ENCODE peak calls at places on chromosomes 3 and 15, in four cellular contexts. V is HepG2, J is transverse colon, M is upper lobe of left lung. E is an unnamed sample.

GRCh38 chr15:52050416-52050815 is 31.4 kb downstream of the MAPK6 start:
- DNase-seq in V (no peak), J (no peak), M (no peak), E (no peak)

GRCh38 chr3:189457201-189457607 is 174.0 kb upstream of the TP63 start:
- DNase-seq in V (no peak), J (no peak), M (no peak), E (no peak)

GRCh38 chr3:115092220-115092791 is 54.8 kb downstream of the ZBTB20 start:
- DNase-seq in V (peak; percentile 34), J (peak; percentile 51), M (peak; percentile 66), E (peak; percentile 50)

GRCh38 chr3:133914839-133915600 is 19.3 kb upstream of the RAB6B start:
- DNase-seq in V (no peak), J (no peak), M (no peak), E (no peak)

GRCh38 chr15:79051941-79052731 is 38.4 kb downstream of the RASGRF1 start:
- DNase-seq in V (no peak), J (no peak), M (no peak), E (no peak)

GRCh38 chr3:160225181-160226025 is at the start of gene C3orf80:
- DNase-seq in V (peak; percentile 12), J (peak; percentile 53), M (peak; percentile 52), E (peak; percentile 33)

GRCh38 chr3:138203938-138204337 is 16.8 kb downstream of the ARMC8 start:
- DNase-seq in V (no peak), J (no peak), M (no peak), E (no peak)

GRCh38 chr15:41955100-41955499 is 17.3 kb downstream of the EHD4 start:
- DNase-seq in V (no peak), J (no peak), M (no peak), E (peak; percentile 6)

GRCh38 chr3:149506965-149507364 is 32.5 kb downstream of the TM4SF4 start:
- DNase-seq in V (peak; percentile 21), J (no peak), M (no peak), E (no peak)

GRCh38 chr15:82699726-82700125 is 9.9 kb downstream of the AP3B2 start:
- DNase-seq in V (no peak), J (no peak), M (no peak), E (peak; percentile 18)

GRCh38 chr15:84911879-84912660 is 27.6 kb downstream of the SLC28A1 start:
- DNase-seq in V (peak; percentile 89), J (peak; percentile 61), M (peak; percentile 61), E (peak; percentile 74)

GRCh38 chr3:52216585-52217408 is 8.6 kb downstream of the TLR9 start:
- DNase-seq in V (no peak), J (peak; percentile 89), M (peak; percentile 87), E (peak; percentile 94)

GRCh38 chr3:73270839-73271483 is 209.5 kb downstream of the EBLN2 start:
- DNase-seq in V (no peak), J (no peak), M (no peak), E (no peak)

GRCh38 chr15:57462391-57462790 is 86.1 kb downstream of the CGNL1 start:
- DNase-seq in V (no peak), J (no peak), M (no peak), E (no peak)

GRCh38 chr3:197017003-197017402 is 12.6 kb downstream of the MELTF start:
- DNase-seq in V (no peak), J (no peak), M (no peak), E (no peak)

DNA sequence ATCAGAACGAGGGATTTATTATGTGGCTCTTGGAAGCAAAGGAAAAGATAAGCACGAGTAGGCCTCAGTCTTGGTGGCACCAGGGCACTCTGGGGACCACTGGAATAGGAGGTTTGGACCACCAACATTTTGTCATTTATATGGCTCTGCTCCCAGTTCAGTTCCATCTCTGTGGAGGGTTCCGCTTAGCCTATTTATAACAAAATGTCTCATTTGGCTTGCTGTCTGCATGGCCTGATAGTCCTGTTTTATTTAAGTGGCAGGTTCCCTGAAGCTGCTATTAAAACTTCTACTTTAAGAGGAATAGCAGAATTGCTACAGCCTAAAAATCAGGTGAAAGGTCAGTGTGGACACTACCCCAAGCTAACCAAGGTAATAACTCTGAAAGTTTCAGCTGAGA is 27.2 kb downstream of the MAP2K5 start:
- DNase-seq in V (no peak), J (no peak), M (no peak), E (no peak)
- H3K27ac ChIP-seq in V (no peak overlapping the region), J (peak overlapping the region; percentile 63), M (no peak overlapping the region), E (no peak overlapping the region)

GRCh38 chr15:25055356-25056068 is 100.7 kb downstream of the SNRPN start:
- DNase-seq in V (no peak), J (no peak), M (peak; percentile 18), E (peak; percentile 6)
- H3K9me3 ChIP-seq in V (peaks cover 100% of the 10 kb centered on the region), J (peaks cover 100% of the 10 kb centered on the region), M (peaks cover 98% of the 10 kb centered on the region), E (no peaks in the 10 kb centered on the region)

DNA sequence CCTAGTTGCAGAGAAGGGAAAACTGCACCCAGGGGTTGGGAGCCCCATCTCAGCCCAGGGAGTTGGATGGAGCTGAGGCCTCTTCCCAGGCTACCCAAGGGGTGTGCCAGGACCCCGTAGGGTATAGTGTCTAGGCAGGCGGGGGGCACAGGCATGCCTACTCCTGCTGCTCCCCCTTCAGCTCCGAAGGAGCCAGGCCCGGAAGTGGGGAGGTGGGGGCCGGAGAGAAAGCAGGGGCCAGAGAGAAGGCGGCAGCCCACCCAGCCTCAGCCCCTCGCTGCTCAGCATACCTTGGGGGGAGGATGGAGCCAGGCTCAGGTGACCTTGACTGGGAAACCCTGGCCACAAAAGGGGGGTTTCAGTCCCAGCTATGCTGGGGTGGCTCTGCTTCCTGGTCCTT is 1.4 kb downstream of the SEMA3F start:
- DNase-seq in V (no peak), J (no peak), M (no peak), E (no peak)
- H3K4me3 ChIP-seq in V (peak overlapping the region; percentile 81), J (peak overlapping the region; percentile 53), M (peak overlapping the region; percentile 75), E (no peak overlapping the region)

DNA sequence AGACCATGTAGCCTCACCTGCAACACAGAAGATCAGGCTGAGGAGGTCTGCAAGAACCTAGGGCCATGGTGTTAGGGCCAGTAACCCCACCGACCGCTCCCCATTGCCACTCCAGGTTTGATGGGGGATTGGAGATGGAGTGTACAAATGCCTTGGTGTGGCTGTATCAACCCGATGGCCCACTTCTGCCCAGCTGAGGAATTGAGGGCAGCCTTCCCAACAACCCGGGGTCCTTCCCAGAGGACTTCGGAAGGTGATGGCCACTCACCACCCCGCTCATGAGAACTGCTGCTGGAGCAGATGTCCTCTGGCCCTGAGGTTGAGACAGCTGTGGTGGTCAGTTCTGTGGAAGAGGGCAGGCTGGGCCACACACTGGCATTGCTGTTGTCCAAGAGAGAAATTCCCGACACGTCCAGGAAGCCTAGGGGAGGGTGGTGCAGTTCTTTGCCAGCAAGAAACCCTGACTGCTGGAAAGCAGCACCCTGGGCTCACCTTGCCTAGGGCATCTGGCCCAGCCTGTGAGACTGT is 8.9 kb downstream of the GORASP1 start:
- DNase-seq in V (no peak), J (no peak), M (no peak), E (no peak)
- H3K27ac ChIP-seq in V (no peak overlapping the region), J (no peak overlapping the region), M (no peak overlapping the region), E (no peak overlapping the region)

DNA sequence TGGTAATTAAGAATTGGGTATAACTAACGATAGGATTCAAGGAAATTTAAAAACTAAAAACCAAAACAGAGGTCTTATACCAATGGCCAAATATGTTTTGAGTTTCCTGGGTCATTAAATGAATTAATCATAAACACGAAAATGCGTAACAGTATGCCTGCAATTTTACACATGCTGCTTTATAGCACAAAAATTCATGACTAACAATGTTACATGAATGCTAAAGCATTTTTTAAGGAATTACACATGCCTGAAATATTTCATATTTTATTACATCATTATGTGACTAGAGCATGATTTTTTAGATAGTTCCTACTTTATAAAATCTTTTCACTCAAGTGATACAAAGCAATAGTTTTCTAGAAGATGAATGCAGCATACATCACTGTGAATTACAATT is 74.7 kb downstream of the ZNF148 start:
- DNase-seq in V (no peak), J (no peak), M (no peak), E (no peak)
- H3K9me3 ChIP-seq in V (no peaks in the 10 kb centered on the region), J (no peaks in the 10 kb centered on the region), M (no peaks in the 10 kb centered on the region), E (no peaks in the 10 kb centered on the region)

GRCh38 chr3:71062037-71062919 is 521.2 kb downstream of the FOXP1 start:
- DNase-seq in V (no peak), J (no peak), M (no peak), E (no peak)
- H3K4me3 ChIP-seq in V (peak overlapping the region; percentile 82), J (peak overlapping the region; percentile 85), M (peak overlapping the region; percentile 71), E (peak overlapping the region; percentile 58)

DNA sequence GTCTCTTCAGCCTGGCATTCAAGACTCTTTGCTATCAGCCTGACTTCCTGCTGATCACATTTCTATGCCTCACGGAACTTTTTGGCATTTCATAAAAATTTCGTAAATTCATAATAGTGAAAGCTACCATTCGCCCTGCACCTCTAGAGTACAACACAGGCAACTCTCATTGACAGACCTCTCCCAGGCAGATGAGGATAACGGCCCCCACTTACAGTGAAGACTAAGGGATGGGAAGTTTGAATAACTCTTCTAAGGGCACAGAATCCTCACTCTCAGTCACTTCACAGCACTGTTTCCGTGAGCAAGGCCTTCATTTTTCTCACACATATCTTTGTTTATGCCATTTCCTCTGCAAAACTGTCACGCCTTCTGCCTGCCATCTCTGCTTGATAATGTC is 224.2 kb upstream of the HES1 start:
- DNase-seq in V (no peak), J (no peak), M (no peak), E (no peak)
- H3K27ac ChIP-seq in V (no peak overlapping the region), J (no peak overlapping the region), M (peak overlapping the region; percentile 52), E (no peak overlapping the region)

GRCh38 chr3:7817239-7817638 is 684.4 kb upstream of the LMCD1 start:
- DNase-seq in V (no peak), J (no peak), M (no peak), E (no peak)

GRCh38 chr3:7820969-7821368 is 680.7 kb upstream of the LMCD1 start:
- DNase-seq in V (no peak), J (no peak), M (no peak), E (no peak)

DNA sequence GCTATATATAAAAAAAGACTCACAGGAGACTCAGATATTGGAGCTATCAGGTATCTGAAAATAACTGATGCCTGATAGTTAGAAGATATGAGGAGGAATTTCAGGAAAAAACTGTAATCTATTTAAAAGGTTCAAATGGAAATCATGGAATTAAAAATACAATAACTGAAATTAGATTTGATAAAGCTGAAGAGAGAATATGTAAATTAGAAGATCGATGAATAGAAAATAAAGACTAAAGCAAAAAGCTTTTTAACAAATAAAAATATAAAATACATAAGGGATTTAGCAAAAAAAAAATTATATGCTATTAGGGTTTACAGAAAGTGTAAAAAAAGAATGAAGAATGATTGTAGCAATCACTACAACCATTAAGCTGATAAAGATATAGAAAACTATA is 679.8 kb upstream of the LMCD1 start:
- DNase-seq in V (no peak), J (no peak), M (no peak), E (no peak)
- H3K9me3 ChIP-seq in V (peaks cover 76% of the 10 kb centered on the region), J (no peaks in the 10 kb centered on the region), M (peaks cover 4% of the 10 kb centered on the region), E (no peaks in the 10 kb centered on the region)